ENCODE peak calls at places on chromosomes 16 and 17, in seven cellular contexts. M is stimulated activated CD4-positive, alpha-beta T cell treated with anti-CD3 and anti-CD28 coated beads, Interleukin-2, amount 100 ng/mL, for 48 hours; F is NCI-H1930; Z is HEK293T; J is MCF 10A; T is endothelial cell; G is stimulated activated naive CD4-positive, alpha-beta T cell treated with Interleukin-2 at 50 U/mL for 16 hours. L is an unnamed sample.

GRCh38 chr16:85018529-85019236 is 7.3 kb upstream of the ZDHHC7 start:
- DNase-seq in M (no peak), F (no peak), Z (no peak), J (no peak), T (no peak), G (no peak), L (no peak)

GRCh38 chr16:49876716-49877129 is 20.8 kb upstream of the ZNF423 start:
- DNase-seq in M (peak), F (no peak), Z (peak), J (no peak), T (peak), G (no peak), L (peak)

GRCh38 chr16:29915590-29916247 is 10.3 kb downstream of the KCTD13 start:
- DNase-seq in M (no peak), F (no peak), Z (no peak), J (no peak), T (no peak), G (no peak), L (no peak)

GRCh38 chr16:84897911-84898377 is 78.2 kb downstream of the CRISPLD2 start:
- DNase-seq in M (no peak), F (no peak), Z (no peak), J (no peak), T (no peak), G (no peak), L (no peak)

GRCh38 chr17:45310380-45311324 is 6.2 kb downstream of the MAP3K14 start:
- DNase-seq in M (no peak), F (no peak), Z (no peak), J (no peak), T (no peak), G (no peak), L (no peak)

GRCh38 chr17:8072727-8073461 is 14.6 kb downstream of the ALOX12B start:
- DNase-seq in M (no peak), F (no peak), Z (no peak), J (no peak), T (peak), G (peak), L (peak)

GRCh38 chr17:36149296-36149820 is 27.1 kb downstream of the TBC1D3B start:
- DNase-seq in M (no peak), F (no peak), Z (peak), J (peak), T (no peak), G (no peak), L (no peak)

GRCh38 chr17:76135810-76136188 is 5.2 kb downstream of the FOXJ1 start:
- DNase-seq in M (no peak), F (no peak), Z (no peak), J (no peak), T (no peak), G (no peak), L (no peak)

GRCh38 chr16:67115649-67116048 is 5.9 kb downstream of the PHAF1 start:
- DNase-seq in M (no peak), F (no peak), Z (no peak), J (peak), T (no peak), G (no peak), L (no peak)

GRCh38 chr16:19808061-19808621 is 76.5 kb downstream of the GPRC5B start:
- DNase-seq in M (no peak), F (no peak), Z (no peak), J (no peak), T (no peak), G (no peak), L (no peak)

GRCh38 chr17:78853926-78854394 is 13.3 kb upstream of the USP36 start:
- DNase-seq in M (no peak), F (no peak), Z (no peak), J (no peak), T (no peak), G (no peak), L (no peak)

GRCh38 chr17:30519707-30520106 is 42.5 kb downstream of the GOSR1 start:
- DNase-seq in M (no peak), F (no peak), Z (no peak), J (peak), T (no peak), G (no peak), L (no peak)

GRCh38 chr17:1009411-1010085 is 12.6 kb downstream of the TIMM22 start:
- DNase-seq in M (no peak), F (no peak), Z (no peak), J (no peak), T (no peak), G (no peak), L (no peak)

GRCh38 chr17:82502207-82502606 is 17.3 kb upstream of the FOXK2 start:
- DNase-seq in M (no peak), F (no peak), Z (no peak), J (peak), T (no peak), G (no peak), L (no peak)

GRCh38 chr17:79671387-79671752 is 59.4 kb upstream of the ENPP7 start:
- DNase-seq in M (no peak), F (no peak), Z (no peak), J (no peak), T (no peak), G (no peak), L (no peak)

GRCh38 chr16:86994651-86995171 is 322.5 kb downstream of the C16orf95 start:
- DNase-seq in M (no peak), F (no peak), Z (no peak), J (peak), T (no peak), G (no peak), L (no peak)

GRCh38 chr17:82970818-82971610 is 108.4 kb upstream of the METRNL start:
- DNase-seq in M (no peak), F (no peak), Z (no peak), J (no peak), T (no peak), G (no peak), L (no peak)

GRCh38 chr17:79936661-79937434 is 97.6 kb upstream of the CBX4 start:
- DNase-seq in M (no peak), F (no peak), Z (no peak), J (no peak), T (no peak), G (no peak), L (no peak)

GRCh38 chr16:55965099-55965498 is 89.9 kb upstream of the CES5A start:
- DNase-seq in M (no peak), F (no peak), Z (no peak), J (no peak), T (no peak), G (no peak), L (no peak)